ENCODE peak calls at places on chromosome 7, in four cellular contexts. B, F, D and J are unnamed samples.
A peak's percentile ranks its signal among the peaks of the same experiment; 100 is the strongest.

GRCh38 chr7:34991938-34992840 is 45.1 kb downstream of the DPY19L1 start:
- DNase-seq in B (peak; percentile 75), F (peak; percentile 60), D (no peak), J (no peak)

GRCh38 chr7:114941692-114942091 is 19.8 kb downstream of the MDFIC start:
- DNase-seq in B (no peak), F (no peak), D (no peak), J (no peak)

GRCh38 chr7:117706191-117706590 is 167.1 kb downstream of the CTTNBP2 start:
- DNase-seq in B (no peak), F (no peak), D (no peak), J (no peak)

GRCh38 chr7:12066561-12066960 is 144.5 kb upstream of the TMEM106B start:
- DNase-seq in B (no peak), F (no peak), D (no peak), J (no peak)

GRCh38 chr7:117072620-117073118 is 119.4 kb downstream of the ST7 start:
- DNase-seq in B (no peak), F (peak; percentile 90), D (peak; percentile 72), J (peak; percentile 62)

GRCh38 chr7:135537905-135538304 is 19.8 kb upstream of the NUP205 start:
- DNase-seq in B (no peak), F (no peak), D (no peak), J (no peak)

GRCh38 chr7:266851-267840 is 22.8 kb upstream of the FOXL3 start:
- DNase-seq in B (peak; percentile 59), F (no peak), D (no peak), J (no peak)

GRCh38 chr7:84821671-84822534 is 365.0 kb downstream of the SEMA3D start:
- DNase-seq in B (no peak), F (no peak), D (no peak), J (no peak)

GRCh38 chr7:105035349-105035748 is 21.3 kb downstream of the KMT2E start:
- DNase-seq in B (no peak), F (no peak), D (no peak), J (no peak)

GRCh38 chr7:30928254-30928872 is 16.7 kb downstream of the AQP1 start:
- DNase-seq in B (peak; percentile 58), F (no peak), D (no peak), J (no peak)

GRCh38 chr7:41257660-41258059 is 445.2 kb downstream of the INHBA start:
- DNase-seq in B (no peak), F (no peak), D (no peak), J (no peak)

GRCh38 chr7:73844848-73845460 is 2.6 kb upstream of the METTL27 start:
- DNase-seq in B (no peak), F (peak; percentile 44), D (no peak), J (no peak)

GRCh38 chr7:102272075-102272916 is 14.4 kb upstream of the SH2B2 start:
- DNase-seq in B (peak; percentile 93), F (peak; percentile 65), D (peak; percentile 66), J (peak; percentile 79)